ENCODE peak calls at places on chromosome 6, in six cellular contexts. F is H9, I is IMR-90, J is mesenchymal stem cell, K is neuronal stem cell, M is H1. N is an unnamed sample.

GRCh38 chr6:5025911-5026819 is 22.3 kb upstream of the RPP40 start:
- DNase-seq in F (peak), I (peak), J (peak), K (peak), M (no peak), N (peak)

GRCh38 chr6:153616506-153616905 is 422.5 kb upstream of the OPRM1 start:
- DNase-seq in F (peak), I (no peak), J (no peak), K (no peak), M (peak), N (peak)

GRCh38 chr6:82589509-82590206 is 226.0 kb downstream of the TPBG start:
- DNase-seq in F (peak), I (peak), J (peak), K (peak), M (peak), N (peak)

GRCh38 chr6:158060447-158061360 is 79.0 kb downstream of the SYNJ2 start:
- DNase-seq in F (no peak), I (peak), J (peak), K (no peak), M (no peak), N (peak)

GRCh38 chr6:36724514-36725385 is 27.1 kb downstream of the RAB44 start:
- DNase-seq in F (peak), I (peak), J (peak), K (no peak), M (peak), N (peak)

GRCh38 chr6:169985121-169986015 is 233.9 kb downstream of the ERMARD start:
- DNase-seq in F (no peak), I (no peak), J (no peak), K (no peak), M (no peak), N (no peak)

GRCh38 chr6:105618247-105618646 is 215.4 kb upstream of the PREP start:
- DNase-seq in F (no peak), I (no peak), J (no peak), K (no peak), M (no peak), N (no peak)

GRCh38 chr6:20952605-20953004 is 418.3 kb downstream of the CDKAL1 start:
- DNase-seq in F (peak), I (peak), J (peak), K (no peak), M (no peak), N (peak)

GRCh38 chr6:159693894-159694545 is 979 bp upstream of the SOD2 start:
- DNase-seq in F (peak), I (peak), J (peak), K (no peak), M (no peak), N (peak)

GRCh38 chr6:56798163-56798562 is 155.5 kb upstream of the DST start:
- DNase-seq in F (no peak), I (peak), J (peak), K (no peak), M (no peak), N (no peak)

GRCh38 chr6:127566671-127567070 is 10.3 kb upstream of the C6orf58 start:
- DNase-seq in F (no peak), I (no peak), J (no peak), K (no peak), M (no peak), N (no peak)

GRCh38 chr6:167150815-167151557 is 6.8 kb downstream of the GPR31 start:
- DNase-seq in F (peak), I (no peak), J (no peak), K (no peak), M (no peak), N (peak)

GRCh38 chr6:33417903-33418689 is at the start of gene CUTA:
- DNase-seq in F (peak), I (peak), J (peak), K (peak), M (peak), N (peak)

GRCh38 chr6:33417127-33417902 is 592 bp downstream of the CUTA start:
- DNase-seq in F (peak), I (peak), J (peak), K (no peak), M (no peak), N (peak)

GRCh38 chr6:33415831-33416230 is 2.1 kb downstream of the CUTA start:
- DNase-seq in F (no peak), I (no peak), J (no peak), K (no peak), M (no peak), N (no peak)

GRCh38 chr6:33414592-33415271 is 3.2 kb downstream of the CUTA start:
- DNase-seq in F (peak), I (no peak), J (no peak), K (no peak), M (no peak), N (peak)

GRCh38 chr6:33416386-33417126 is 1.4 kb downstream of the CUTA start:
- DNase-seq in F (no peak), I (peak), J (no peak), K (no peak), M (no peak), N (no peak)
- H3K4ac ChIP-seq in F (no peak), I (peak), J (no peak), K (no peak), M (no peak), N (no peak)

GRCh38 chr6:33290459-33290858 is 1.1 kb downstream of the PFDN6 start:
- DNase-seq in F (no peak), I (no peak), J (no peak), K (no peak), M (no peak), N (no peak)

GRCh38 chr6:33288141-33288941 is 698 bp downstream of the WDR46 start:
- DNase-seq in F (no peak), I (no peak), J (no peak), K (no peak), M (no peak), N (no peak)

GRCh38 chr6:33286946-33287914 is 1.8 kb downstream of the WDR46 start:
- DNase-seq in F (no peak), I (no peak), J (no peak), K (no peak), M (no peak), N (no peak)

GRCh38 chr6:33288942-33289783 is at the start of the genes PFDN6 and WDR46:
- DNase-seq in F (peak), I (peak), J (peak), K (peak), M (no peak), N (peak)

GRCh38 chr6:33289784-33290315 is 449 bp downstream of the PFDN6 start:
- DNase-seq in F (no peak), I (no peak), J (peak), K (no peak), M (no peak), N (no peak)
- H3K4ac ChIP-seq in F (no peak), I (peak), J (peak), K (no peak), M (no peak), N (peak)

GRCh38 chr6:111482236-111482958 is 621 bp downstream of the REV3L start:
- DNase-seq in F (no peak), I (peak), J (peak), K (no peak), M (no peak), N (no peak)
- H3K4ac ChIP-seq in F (no peak), I (peak), J (peak), K (no peak), M (no peak), N (peak)

GRCh38 chr6:148470606-148471299 is 128.1 kb downstream of the SASH1 start:
- DNase-seq in F (no peak), I (no peak), J (no peak), K (no peak), M (no peak), N (no peak)

GRCh38 chr6:148470141-148470540 is 127.5 kb downstream of the SASH1 start:
- DNase-seq in F (no peak), I (no peak), J (peak), K (no peak), M (no peak), N (no peak)

GRCh38 chr6:148471624-148472494 is 129.2 kb downstream of the SASH1 start:
- DNase-seq in F (no peak), I (peak), J (peak), K (no peak), M (no peak), N (no peak)

GRCh38 chr6:148467926-148468325 is 125.3 kb downstream of the SASH1 start:
- DNase-seq in F (no peak), I (no peak), J (no peak), K (no peak), M (no peak), N (no peak)

GRCh38 chr6:148472495-148473105 is 130.0 kb downstream of the SASH1 start:
- DNase-seq in F (no peak), I (no peak), J (no peak), K (no peak), M (no peak), N (no peak)
- H3K4ac ChIP-seq in F (no peak), I (no peak), J (no peak), K (no peak), M (no peak), N (no peak)

GRCh38 chr6:33200234-33201146 is at the start of the genes RXRB and SLC39A7:
- DNase-seq in F (peak), I (peak), J (peak), K (peak), M (peak), N (peak)
- H3K4ac ChIP-seq in F (no peak), I (peak), J (peak), K (no peak), M (peak), N (no peak)

GRCh38 chr6:156897907-156898531 is 120.8 kb downstream of the ARID1B start:
- DNase-seq in F (no peak), I (no peak), J (no peak), K (no peak), M (no peak), N (no peak)

GRCh38 chr6:156901309-156902019 is 124.3 kb downstream of the ARID1B start:
- DNase-seq in F (no peak), I (no peak), J (no peak), K (no peak), M (no peak), N (no peak)

GRCh38 chr6:156899071-156899470 is 121.9 kb downstream of the ARID1B start:
- DNase-seq in F (no peak), I (no peak), J (no peak), K (no peak), M (no peak), N (no peak)

GRCh38 chr6:156900292-156900691 is 123.1 kb downstream of the ARID1B start:
- DNase-seq in F (no peak), I (no peak), J (no peak), K (no peak), M (no peak), N (no peak)

DNA sequence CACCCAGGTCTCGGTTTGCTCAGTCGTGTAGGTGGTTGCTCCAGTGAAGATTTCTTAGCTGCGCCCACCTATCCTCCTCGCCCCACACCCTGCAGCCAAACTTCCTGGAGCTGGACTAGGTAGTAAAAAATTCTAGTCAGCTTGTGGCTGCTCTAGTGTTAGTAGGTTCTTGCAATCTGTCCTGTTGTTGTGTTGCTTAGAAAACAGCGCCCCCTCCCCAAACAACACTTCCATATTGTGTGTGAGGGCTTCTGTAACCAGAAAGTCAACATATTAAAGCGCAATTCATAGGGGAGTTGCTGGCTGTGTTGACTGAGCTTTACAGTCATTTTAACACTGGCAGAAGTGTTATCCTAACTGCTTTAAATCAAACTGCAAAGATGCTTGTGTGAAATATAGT is 122.4 kb downstream of the ARID1B start:
- DNase-seq in F (no peak), I (no peak), J (no peak), K (no peak), M (no peak), N (no peak)
- H3K4ac ChIP-seq in F (no peak), I (no peak), J (no peak), K (no peak), M (no peak), N (no peak)

DNA sequence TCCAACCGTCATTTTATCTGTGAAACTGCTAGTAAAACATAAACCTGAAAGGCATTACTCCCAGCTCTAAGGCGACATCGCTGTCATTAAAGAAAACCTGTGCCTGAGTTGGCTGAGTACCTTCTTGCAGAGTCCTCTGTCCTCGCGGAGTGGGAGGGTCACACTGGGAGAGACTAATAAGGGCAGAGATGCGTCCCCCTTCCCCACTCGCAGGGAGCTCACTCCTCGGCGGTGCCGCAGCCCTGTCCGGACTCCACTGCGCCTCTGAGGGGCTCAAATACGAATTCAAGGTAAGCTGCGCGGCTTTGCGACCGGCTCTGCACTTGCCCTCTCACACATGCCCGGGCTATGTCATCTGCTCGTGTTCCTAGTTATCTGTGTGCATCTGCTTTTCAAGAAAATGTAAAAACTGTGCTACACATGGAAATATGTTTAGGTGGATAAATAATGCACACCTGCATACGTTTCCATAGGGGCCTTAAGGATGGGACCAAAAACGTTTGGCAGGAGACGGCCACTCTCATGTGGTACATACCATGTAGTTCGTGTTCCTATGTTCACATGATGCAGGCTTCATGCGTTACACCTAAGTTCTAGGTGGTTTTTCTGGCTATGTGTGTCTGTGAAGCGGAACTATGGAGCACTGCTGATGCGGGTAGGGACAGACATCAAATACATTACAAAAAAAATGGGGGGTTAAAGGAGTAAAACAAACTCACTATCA is at the start of gene COL19A1:
- DNase-seq in F (peak), I (no peak), J (peak), K (peak), M (no peak), N (peak)
- H3K4ac ChIP-seq in F (no peak), I (no peak), J (peak), K (no peak), M (no peak), N (no peak)

DNA sequence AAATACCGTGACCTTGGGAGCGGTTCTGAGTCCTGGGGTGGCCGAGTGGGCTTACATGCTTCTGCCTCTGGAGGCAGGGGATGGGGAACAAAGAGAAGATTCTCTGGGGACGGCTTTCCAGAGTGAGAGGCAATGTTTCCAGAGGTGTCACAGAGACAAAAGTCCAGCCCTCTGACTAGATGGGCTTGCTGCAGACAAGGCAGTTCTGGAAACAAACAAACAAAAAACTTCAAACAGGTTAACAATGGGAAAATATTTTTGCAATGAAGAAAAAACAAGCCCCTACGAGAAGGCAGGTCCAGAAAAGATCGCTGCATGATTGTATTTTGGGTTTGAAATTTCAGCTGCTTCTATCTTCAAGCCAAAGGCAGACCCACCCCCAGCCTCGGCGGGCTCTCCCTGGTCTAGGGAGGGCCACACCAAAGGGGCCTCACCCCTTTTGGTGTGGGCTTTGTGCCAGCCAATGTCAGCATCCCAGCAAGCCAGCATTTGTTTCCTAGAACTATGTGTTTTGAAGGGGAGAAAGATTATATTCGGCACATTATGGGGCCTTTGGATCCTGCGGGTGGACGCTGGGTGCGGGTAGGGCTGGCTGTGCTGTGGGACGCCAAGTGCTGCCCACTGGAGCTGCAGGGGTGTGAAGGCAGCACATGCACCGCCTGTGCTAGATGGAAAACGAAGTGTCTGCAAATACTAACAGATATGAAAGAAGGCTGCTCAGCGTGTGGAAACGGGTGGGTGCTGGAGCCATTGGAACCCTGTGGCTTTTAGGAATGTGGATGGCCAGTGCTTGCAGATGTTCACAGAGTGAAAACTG is 43.0 kb downstream of the RIOK1 start:
- DNase-seq in F (no peak), I (no peak), J (no peak), K (no peak), M (no peak), N (no peak)
- H3K4ac ChIP-seq in F (no peak), I (no peak), J (no peak), K (no peak), M (peak), N (no peak)

N was measured in mesendoderm.